ENCODE peak calls at places on chromosomes 13 and 19, in ten cellular contexts. G, D, J, U, A, Z, M, I, V and P are unnamed samples.

GRCh38 chr19:8494158-8494557 is 8.3 kb downstream of the PRAM1 start:
- ATAC-seq in G (no peak), D (peak), J (no peak), U (peak), A (no peak), Z (no peak), M (no peak), I (peak), V (peak), P (no peak)

GRCh38 chr13:98487522-98487921 is 89.4 kb downstream of the STK24 start:
- ATAC-seq in G (no peak), D (no peak), J (no peak), U (no peak), A (no peak), Z (no peak), M (no peak), I (no peak), V (no peak), P (peak)

GRCh38 chr13:86563308-86563707 is 764.1 kb upstream of the SLITRK6 start:
- ATAC-seq in G (no peak), D (no peak), J (no peak), U (no peak), A (no peak), Z (no peak), M (no peak), I (no peak), V (no peak), P (no peak)

GRCh38 chr13:111210488-111210887 is 95.4 kb downstream of the ARHGEF7 start:
- ATAC-seq in G (peak), D (no peak), J (peak), U (no peak), A (peak), Z (peak), M (no peak), I (no peak), V (peak), P (no peak)

GRCh38 chr13:73133536-73133935 is 74.7 kb downstream of the KLF5 start:
- ATAC-seq in G (no peak), D (no peak), J (no peak), U (no peak), A (no peak), Z (no peak), M (no peak), I (no peak), V (no peak), P (no peak)

GRCh38 chr19:50416034-50416814 is 2.5 kb upstream of the SPIB start:
- ATAC-seq in G (no peak), D (no peak), J (no peak), U (no peak), A (no peak), Z (no peak), M (no peak), I (no peak), V (no peak), P (no peak)

GRCh38 chr19:2556221-2557092 is 80.5 kb downstream of the GADD45B start:
- ATAC-seq in G (no peak), D (no peak), J (no peak), U (no peak), A (no peak), Z (no peak), M (no peak), I (no peak), V (no peak), P (no peak)

GRCh38 chr19:51346742-51347141 is 4.8 kb upstream of the VSIG10L start:
- ATAC-seq in G (no peak), D (no peak), J (no peak), U (no peak), A (no peak), Z (no peak), M (no peak), I (no peak), V (no peak), P (no peak)

GRCh38 chr19:6754653-6755463 is 12.4 kb downstream of the SH2D3A start:
- ATAC-seq in G (no peak), D (no peak), J (no peak), U (no peak), A (no peak), Z (no peak), M (no peak), I (no peak), V (no peak), P (no peak)

GRCh38 chr19:39363909-39364457 is 21.8 kb downstream of the SAMD4B start:
- ATAC-seq in G (peak), D (no peak), J (no peak), U (no peak), A (no peak), Z (peak), M (no peak), I (no peak), V (peak), P (peak)

GRCh38 chr13:111204438-111205177 is 89.5 kb downstream of the ARHGEF7 start:
- ATAC-seq in G (peak), D (no peak), J (no peak), U (no peak), A (peak), Z (peak), M (no peak), I (no peak), V (peak), P (no peak)

GRCh38 chr19:55642153-55643002 is 1.1 kb upstream of the ZNF581 start:
- ATAC-seq in G (no peak), D (peak), J (peak), U (peak), A (no peak), Z (peak), M (peak), I (peak), V (peak), P (peak)

GRCh38 chr19:18763674-18764590 is 27.2 kb downstream of the COMP start:
- ATAC-seq in G (no peak), D (no peak), J (peak), U (no peak), A (no peak), Z (peak), M (peak), I (no peak), V (peak), P (no peak)

GRCh38 chr13:40994581-40995230 is 24.4 kb downstream of the ELF1 start:
- ATAC-seq in G (no peak), D (no peak), J (no peak), U (peak), A (no peak), Z (peak), M (peak), I (peak), V (peak), P (peak)

GRCh38 chr13:110064022-110064421 is 242.9 kb downstream of the COL4A1 start:
- ATAC-seq in G (no peak), D (no peak), J (no peak), U (no peak), A (no peak), Z (peak), M (no peak), I (no peak), V (no peak), P (no peak)

GRCh38 chr13:95614641-95615245 is 29.8 kb downstream of the DZIP1 start:
- ATAC-seq in G (no peak), D (no peak), J (no peak), U (no peak), A (no peak), Z (no peak), M (no peak), I (no peak), V (no peak), P (no peak)

GRCh38 chr13:79492313-79492798 is 11.4 kb downstream of the NDFIP2 start:
- ATAC-seq in G (no peak), D (no peak), J (no peak), U (peak), A (no peak), Z (no peak), M (peak), I (peak), V (peak), P (no peak)

GRCh38 chr19:29687244-29687896 is 22.1 kb downstream of the PLEKHF1 start:
- ATAC-seq in G (peak), D (no peak), J (no peak), U (no peak), A (peak), Z (peak), M (peak), I (peak), V (peak), P (no peak)

GRCh38 chr13:24827799-24828198 is 63.8 kb downstream of the RNF17 start:
- ATAC-seq in G (no peak), D (no peak), J (no peak), U (no peak), A (no peak), Z (no peak), M (no peak), I (no peak), V (no peak), P (no peak)

GRCh38 chr13:99756281-99756680 is 215.3 kb downstream of the ZIC5 start:
- ATAC-seq in G (no peak), D (no peak), J (no peak), U (no peak), A (no peak), Z (no peak), M (no peak), I (no peak), V (no peak), P (no peak)

GRCh38 chr13:101919541-101920306 is 467.2 kb downstream of the ITGBL1 start:
- ATAC-seq in G (peak), D (no peak), J (no peak), U (no peak), A (peak), Z (no peak), M (no peak), I (no peak), V (peak), P (no peak)

GRCh38 chr19:40610396-40611064 is 9.4 kb downstream of the LTBP4 start:
- ATAC-seq in G (peak), D (peak), J (no peak), U (no peak), A (peak), Z (peak), M (no peak), I (no peak), V (peak), P (peak)

GRCh38 chr19:5281588-5281987 is 59.0 kb downstream of the PTPRS start:
- ATAC-seq in G (peak), D (no peak), J (no peak), U (no peak), A (peak), Z (peak), M (no peak), I (no peak), V (peak), P (no peak)